ENCODE peak calls at places on chromosomes 12 and 14, in six cellular contexts. One of them, this sample, is unnamed.

GRCh38 chr12:80946591-80946990 is 8.9 kb upstream of the LIN7A start:
- DNase-seq in K562: no peak
- DNase-seq in HCT116: no peak
- DNase-seq in A549: no peak
- DNase-seq in HepG2: no peak
- DNase-seq in HL-60: no peak
- DNase-seq in this sample: no peak

GRCh38 chr14:68011629-68012028 is 192.1 kb downstream of the RAD51B start:
- DNase-seq in A549: no peak
- DNase-seq in HCT116: no peak
- DNase-seq in HepG2: no peak
- DNase-seq in HL-60: no peak
- DNase-seq in K562: no peak
- DNase-seq in this sample: no peak

GRCh38 chr14:99478133-99478532 is 2.5 kb downstream of the SETD3 start:
- DNase-seq in HCT116: no peak
- DNase-seq in A549: no peak
- DNase-seq in HL-60: no peak
- DNase-seq in HepG2: no peak
- DNase-seq in K562: no peak
- DNase-seq in this sample: no peak

GRCh38 chr12:19415563-19415962 is 23.7 kb upstream of the AEBP2 start:
- DNase-seq in HL-60: no peak
- DNase-seq in K562: no peak
- DNase-seq in HepG2: no peak
- DNase-seq in HCT116: no peak
- DNase-seq in A549: no peak
- DNase-seq in this sample: no peak

GRCh38 chr12:29153231-29153630 is 4.2 kb downstream of the FAR2 start:
- DNase-seq in HCT116: no peak
- DNase-seq in K562: no peak
- DNase-seq in HepG2: no peak
- DNase-seq in A549: no peak
- DNase-seq in HL-60: no peak
- DNase-seq in this sample: peak; percentile 76

GRCh38 chr14:29503903-29504302 is 423.7 kb downstream of the PRKD1 start:
- DNase-seq in HL-60: no peak
- DNase-seq in HepG2: no peak
- DNase-seq in HCT116: no peak
- DNase-seq in A549: no peak
- DNase-seq in K562: no peak
- DNase-seq in this sample: no peak

GRCh38 chr12:18629916-18630315 is 107.9 kb downstream of the PLCZ1 start:
- DNase-seq in A549: no peak
- DNase-seq in HepG2: no peak
- DNase-seq in K562: no peak
- DNase-seq in HCT116: no peak
- DNase-seq in HL-60: no peak
- DNase-seq in this sample: no peak

GRCh38 chr12:29157486-29157946 is 8.4 kb downstream of the FAR2 start:
- DNase-seq in A549: no peak
- DNase-seq in K562: no peak
- DNase-seq in HCT116: no peak
- DNase-seq in HepG2: no peak
- DNase-seq in HL-60: no peak
- DNase-seq in this sample: no peak

GRCh38 chr12:116661341-116661740 is 76.5 kb downstream of the SPRING1 start:
- DNase-seq in HepG2: no peak
- DNase-seq in HCT116: no peak
- DNase-seq in HL-60: peak; percentile 68
- DNase-seq in A549: no peak
- DNase-seq in K562: no peak
- DNase-seq in this sample: no peak

GRCh38 chr14:39432619-39433451 is 602 bp upstream of the FBXO33 start:
- DNase-seq in HCT116: peak; percentile 89
- DNase-seq in K562: peak; percentile 64
- DNase-seq in HepG2: peak; percentile 96
- DNase-seq in HL-60: peak; percentile 51
- DNase-seq in A549: peak; percentile 95
- DNase-seq in this sample: peak; percentile 88

GRCh38 chr12:12403264-12404248 is 46.7 kb downstream of the BORCS5 start:
- DNase-seq in HCT116: no peak
- DNase-seq in HepG2: peak; percentile 97
- DNase-seq in K562: no peak
- DNase-seq in HL-60: peak; percentile 11
- DNase-seq in A549: peak; percentile 88
- DNase-seq in this sample: no peak

GRCh38 chr14:69260246-69260978 is 454 bp downstream of the GALNT16 start:
- DNase-seq in A549: peak; percentile 47
- DNase-seq in K562: peak; percentile 8
- DNase-seq in HL-60: no peak
- DNase-seq in HCT116: no peak
- DNase-seq in HepG2: no peak
- DNase-seq in this sample: peak; percentile 88

GRCh38 chr12:118371354-118372282 is 1.1 kb downstream of the TAOK3 start:
- DNase-seq in HL-60: no peak
- DNase-seq in HCT116: no peak
- DNase-seq in HepG2: no peak
- DNase-seq in K562: no peak
- DNase-seq in A549: peak; percentile 36
- DNase-seq in this sample: peak; percentile 59

GRCh38 chr14:61201171-61201570 is 80.0 kb downstream of the TMEM30B start:
- DNase-seq in HL-60: no peak
- DNase-seq in A549: no peak
- DNase-seq in HCT116: no peak
- DNase-seq in HepG2: no peak
- DNase-seq in K562: no peak
- DNase-seq in this sample: no peak

GRCh38 chr12:32107376-32108267 is 975 bp downstream of the BICD1 start:
- DNase-seq in K562: peak; percentile 14
- DNase-seq in HepG2: peak; percentile 11
- DNase-seq in HCT116: peak; percentile 16
- DNase-seq in HL-60: no peak
- DNase-seq in A549: peak; percentile 45
- DNase-seq in this sample: peak; percentile 38

GRCh38 chr12:52232233-52232915 is 669 bp upstream of the KRT7 start:
- DNase-seq in HL-60: no peak
- DNase-seq in K562: no peak
- DNase-seq in HepG2: no peak
- DNase-seq in A549: no peak
- DNase-seq in HCT116: no peak
- DNase-seq in this sample: peak; percentile 57

GRCh38 chr14:102223682-102224081 is 81.3 kb downstream of the MOK start:
- DNase-seq in A549: no peak
- DNase-seq in HL-60: no peak
- DNase-seq in HepG2: no peak
- DNase-seq in K562: no peak
- DNase-seq in HCT116: no peak
- DNase-seq in this sample: no peak

GRCh38 chr12:49093746-49094103 is 876 bp downstream of the DHH start:
- DNase-seq in A549: no peak
- DNase-seq in K562: no peak
- DNase-seq in HL-60: no peak
- DNase-seq in HCT116: no peak
- DNase-seq in HepG2: no peak
- DNase-seq in this sample: peak; percentile 38

GRCh38 chr12:118777550-118777949 is 203.8 kb upstream of the SRRM4 start:
- DNase-seq in HCT116: no peak
- DNase-seq in K562: no peak
- DNase-seq in HL-60: no peak
- DNase-seq in HepG2: no peak
- DNase-seq in A549: no peak
- DNase-seq in this sample: no peak

GRCh38 chr12:122643207-122643805 is 59.9 kb downstream of the HCAR2 start:
- DNase-seq in A549: no peak
- DNase-seq in HL-60: no peak
- DNase-seq in HCT116: no peak
- DNase-seq in K562: no peak
- DNase-seq in HepG2: peak; percentile 12
- DNase-seq in this sample: no peak

GRCh38 chr12:57149309-57149900 is 2.0 kb upstream of the LRP1-AS start:
- DNase-seq in HepG2: peak; percentile 27
- DNase-seq in HL-60: no peak
- DNase-seq in HCT116: no peak
- DNase-seq in K562: no peak
- DNase-seq in A549: no peak
- DNase-seq in this sample: no peak

GRCh38 chr12:75571204-75571603 is 59.8 kb upstream of the KRR1 start:
- DNase-seq in K562: no peak
- DNase-seq in HCT116: no peak
- DNase-seq in HL-60: no peak
- DNase-seq in A549: no peak
- DNase-seq in HepG2: peak; percentile 40
- DNase-seq in this sample: no peak

GRCh38 chr12:15688838-15689237 is 100.3 kb downstream of the EPS8 start:
- DNase-seq in HCT116: no peak
- DNase-seq in HL-60: no peak
- DNase-seq in K562: no peak
- DNase-seq in A549: no peak
- DNase-seq in HepG2: no peak
- DNase-seq in this sample: peak; percentile 25

GRCh38 chr12:124745891-124746570 is 117.6 kb downstream of the SCARB1 start:
- DNase-seq in HepG2: peak; percentile 93
- DNase-seq in K562: peak; percentile 74
- DNase-seq in HCT116: peak; percentile 67
- DNase-seq in A549: peak; percentile 95
- DNase-seq in HL-60: no peak
- DNase-seq in this sample: peak; percentile 94

GRCh38 chr14:32083789-32084188 is 6.7 kb downstream of the ARHGAP5 start:
- DNase-seq in A549: peak; percentile 17
- DNase-seq in HL-60: no peak
- DNase-seq in K562: no peak
- DNase-seq in HCT116: no peak
- DNase-seq in HepG2: peak; percentile 94
- DNase-seq in this sample: no peak

GRCh38 chr12:8916154-8916553 is 1.8 kb downstream of the PHC1 start:
- DNase-seq in HCT116: no peak
- DNase-seq in HL-60: no peak
- DNase-seq in A549: no peak
- DNase-seq in K562: no peak
- DNase-seq in HepG2: no peak
- DNase-seq in this sample: no peak

GRCh38 chr14:71646518-71646917 is 285.7 kb upstream of the RGS6 start:
- DNase-seq in HL-60: no peak
- DNase-seq in HCT116: no peak
- DNase-seq in HepG2: no peak
- DNase-seq in A549: no peak
- DNase-seq in K562: no peak
- DNase-seq in this sample: no peak

GRCh38 chr14:74663884-74664283 is 49.0 kb downstream of the AREL1 start:
- DNase-seq in K562: no peak
- DNase-seq in HepG2: no peak
- DNase-seq in HL-60: no peak
- DNase-seq in A549: no peak
- DNase-seq in HCT116: no peak
- DNase-seq in this sample: no peak

GRCh38 chr14:100818221-100818699 is 7.7 kb upstream of the MEG3 start:
- DNase-seq in HL-60: no peak
- DNase-seq in HepG2: peak; percentile 51
- DNase-seq in K562: no peak
- DNase-seq in A549: no peak
- DNase-seq in HCT116: no peak
- DNase-seq in this sample: no peak

GRCh38 chr12:54428050-54429013 is 9.3 kb upstream of the ITGA5 start:
- DNase-seq in HCT116: no peak
- DNase-seq in HepG2: no peak
- DNase-seq in A549: no peak
- DNase-seq in HL-60: peak; percentile 84
- DNase-seq in K562: no peak
- DNase-seq in this sample: no peak
- TF ChIP-seq REST in HCT116: no peak
- TF ChIP-seq REST in HepG2: no peak
- TF ChIP-seq REST in A549: no peak
- TF ChIP-seq REST in HL-60: no peak
- TF ChIP-seq REST in K562: no peak
- TF ChIP-seq REST in this sample: no peak

GRCh38 chr12:90013409-90013808 is 304.8 kb upstream of the ATP2B1 start:
- DNase-seq in K562: no peak
- DNase-seq in A549: peak; percentile 31
- DNase-seq in HL-60: no peak
- DNase-seq in HepG2: no peak
- DNase-seq in HCT116: no peak
- DNase-seq in this sample: peak; percentile 34
- TF ChIP-seq REST in K562: no peak
- TF ChIP-seq REST in A549: no peak
- TF ChIP-seq REST in HL-60: no peak
- TF ChIP-seq REST in HepG2: no peak
- TF ChIP-seq REST in HCT116: no peak
- TF ChIP-seq REST in this sample: no peak

DNA sequence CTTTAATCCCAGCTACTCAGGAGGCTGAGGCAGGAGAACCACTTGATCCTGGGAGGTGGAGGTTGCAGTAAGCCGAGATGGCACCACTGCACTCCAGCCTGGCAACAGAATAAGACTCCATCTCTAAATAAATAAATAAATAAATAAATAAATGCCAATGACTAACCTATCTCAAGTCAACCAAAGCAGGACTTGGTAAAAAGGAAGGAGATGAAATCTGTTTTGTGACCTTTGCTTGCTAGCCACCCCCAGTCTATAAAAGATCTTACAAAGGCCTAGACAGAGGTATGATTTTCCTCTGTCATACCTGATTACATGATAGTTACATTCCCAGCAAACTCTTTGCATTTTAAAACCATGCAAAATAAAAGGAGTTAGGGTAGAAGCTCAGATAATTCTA is 13.5 kb upstream of the METTL17 start:
- DNase-seq in K562: no peak
- DNase-seq in A549: no peak
- DNase-seq in HL-60: no peak
- DNase-seq in HepG2: no peak
- DNase-seq in HCT116: no peak
- DNase-seq in this sample: no peak
- TF ChIP-seq REST in K562: no peak
- TF ChIP-seq REST in A549: no peak
- TF ChIP-seq REST in HL-60: no peak
- TF ChIP-seq REST in HepG2: no peak
- TF ChIP-seq REST in HCT116: no peak
- TF ChIP-seq REST in this sample: no peak

GRCh38 chr12:120474092-120474960 is 4.8 kb upstream of the SRSF9 start:
- DNase-seq in A549: peak; percentile 62
- DNase-seq in HCT116: peak; percentile 80
- DNase-seq in HepG2: no peak
- DNase-seq in HL-60: peak; percentile 86
- DNase-seq in K562: peak; percentile 43
- DNase-seq in this sample: peak; percentile 42
- TF ChIP-seq REST in A549: no peak
- TF ChIP-seq REST in HCT116: no peak
- TF ChIP-seq REST in HepG2: no peak
- TF ChIP-seq REST in HL-60: no peak
- TF ChIP-seq REST in K562: no peak
- TF ChIP-seq REST in this sample: no peak

GRCh38 chr12:51196547-51196946 is 21.3 kb downstream of the POU6F1 start:
- DNase-seq in HepG2: no peak
- DNase-seq in HL-60: no peak
- DNase-seq in A549: no peak
- DNase-seq in K562: no peak
- DNase-seq in HCT116: no peak
- DNase-seq in this sample: no peak
- TF ChIP-seq REST in HepG2: no peak
- TF ChIP-seq REST in HL-60: no peak
- TF ChIP-seq REST in A549: no peak
- TF ChIP-seq REST in K562: no peak
- TF ChIP-seq REST in HCT116: no peak
- TF ChIP-seq REST in this sample: no peak

GRCh38 chr12:131857908-131858850 is 30.0 kb downstream of the MMP17 start:
- DNase-seq in K562: no peak
- DNase-seq in HCT116: no peak
- DNase-seq in A549: peak; percentile 68
- DNase-seq in HL-60: no peak
- DNase-seq in HepG2: no peak
- DNase-seq in this sample: no peak
- TF ChIP-seq REST in K562: no peak
- TF ChIP-seq REST in HCT116: no peak
- TF ChIP-seq REST in A549: no peak
- TF ChIP-seq REST in HL-60: no peak
- TF ChIP-seq REST in HepG2: no peak
- TF ChIP-seq REST in this sample: no peak